ENCODE peak calls at places on chromosome 6, in ten cellular contexts. J, S, U, H, W, O, N, R, X and T are unnamed samples.
A peak's percentile ranks its signal among the peaks of the same experiment; 100 is the strongest.

GRCh38 chr6:45625191-45625664 is 247.5 kb upstream of the SUPT3H start:
- ATAC-seq in W (no peak), X (no peak), S (peak; percentile 86), U (no peak), J (no peak), N (no peak), H (peak; percentile 41), O (no peak), R (no peak), T (peak; percentile 79)

GRCh38 chr6:135129139-135129867 is 51.8 kb upstream of the MYB start:
- ATAC-seq in R (no peak), N (peak; percentile 66), O (no peak), S (peak; percentile 69), H (peak; percentile 41), J (no peak), W (peak; percentile 76), U (peak; percentile 73), X (no peak), T (peak; percentile 64)

GRCh38 chr6:31010393-31011060 is at the start of gene MUC22:
- ATAC-seq in O (no peak), X (no peak), J (no peak), U (no peak), H (no peak), S (peak; percentile 68), W (no peak), N (no peak), R (no peak), T (peak; percentile 82)

GRCh38 chr6:158020811-158021210 is 39.1 kb downstream of the SYNJ2 start:
- ATAC-seq in S (no peak), N (no peak), W (no peak), U (no peak), R (no peak), H (no peak), X (no peak), J (no peak), O (no peak), T (no peak)

GRCh38 chr6:75329703-75330102 is 45.1 kb upstream of the TMEM30A start:
- ATAC-seq in O (no peak), X (no peak), J (no peak), N (no peak), R (no peak), S (no peak), W (no peak), H (no peak), U (no peak), T (no peak)

GRCh38 chr6:121482751-121483150 is 47.3 kb downstream of the GJA1 start:
- ATAC-seq in W (no peak), H (no peak), U (no peak), X (no peak), N (no peak), J (no peak), S (no peak), O (no peak), R (no peak), T (no peak)

GRCh38 chr6:17957488-17957887 is 29.9 kb downstream of the KIF13A start:
- ATAC-seq in W (no peak), S (peak; percentile 58), J (no peak), X (no peak), U (no peak), R (no peak), N (no peak), H (peak; percentile 36), O (peak; percentile 51), T (peak; percentile 40)

GRCh38 chr6:11851405-11851804 is 72.8 kb upstream of the ADTRP start:
- ATAC-seq in R (no peak), U (no peak), O (no peak), N (no peak), H (no peak), J (peak; percentile 59), S (no peak), X (no peak), W (no peak), T (peak; percentile 41)

GRCh38 chr6:16727996-16728395 is 33.3 kb downstream of the ATXN1 start:
- ATAC-seq in W (no peak), R (no peak), X (peak; percentile 34), N (no peak), H (peak; percentile 42), U (no peak), S (no peak), J (no peak), O (peak; percentile 22), T (no peak)

GRCh38 chr6:156864557-156864956 is 87.4 kb downstream of the ARID1B start:
- ATAC-seq in N (no peak), J (peak; percentile 34), H (no peak), X (no peak), W (no peak), S (no peak), R (peak; percentile 59), U (no peak), O (no peak), T (no peak)

GRCh38 chr6:111987295-111987694 is 66.6 kb upstream of the CCN6 start:
- ATAC-seq in U (no peak), S (no peak), N (no peak), W (no peak), J (no peak), R (no peak), H (no peak), X (no peak), O (no peak), T (no peak)

GRCh38 chr6:16823700-16824352 is 62.6 kb upstream of the ATXN1 start:
- ATAC-seq in N (no peak), R (no peak), X (no peak), W (no peak), O (no peak), S (no peak), H (no peak), U (no peak), J (no peak), T (no peak)

GRCh38 chr6:137808191-137808590 is 58.9 kb upstream of the TNFAIP3 start:
- ATAC-seq in N (no peak), H (no peak), U (no peak), J (no peak), S (no peak), X (no peak), O (no peak), W (no peak), R (no peak), T (no peak)

GRCh38 chr6:99334526-99335127 is 14.8 kb downstream of the FAXC start:
- ATAC-seq in O (no peak), S (peak; percentile 67), R (peak; percentile 85), H (peak; percentile 71), N (no peak), X (no peak), J (peak; percentile 85), U (no peak), W (peak; percentile 65), T (peak; percentile 15)

GRCh38 chr6:117414770-117415169 is 11.0 kb downstream of the ROS1 start:
- ATAC-seq in W (no peak), J (peak; percentile 39), X (no peak), N (no peak), O (no peak), U (no peak), H (peak; percentile 41), S (no peak), R (peak; percentile 41), T (no peak)

GRCh38 chr6:34196833-34197195 is 39.9 kb upstream of the HMGA1 start:
- ATAC-seq in O (no peak), X (no peak), H (no peak), R (no peak), W (no peak), S (no peak), N (no peak), J (no peak), U (no peak), T (no peak)

GRCh38 chr6:72822691-72823090 is 200.8 kb downstream of the KCNQ5 start:
- ATAC-seq in U (no peak), N (no peak), J (no peak), H (no peak), R (no peak), W (no peak), O (no peak), X (no peak), S (no peak), T (no peak)

GRCh38 chr6:88499845-88500699 is 333.9 kb upstream of the CNR1 start:
- ATAC-seq in R (no peak), N (no peak), W (no peak), J (no peak), S (no peak), O (no peak), U (no peak), X (no peak), H (no peak), T (no peak)

GRCh38 chr6:7532821-7533220 is 8.7 kb upstream of the DSP start:
- ATAC-seq in H (no peak), W (no peak), O (no peak), J (no peak), U (no peak), S (no peak), R (no peak), X (no peak), N (no peak), T (no peak)

GRCh38 chr6:26232950-26233607 is 131.9 kb upstream of the BTN3A2 start:
- ATAC-seq in R (no peak), O (peak; percentile 19), W (peak; percentile 17), N (peak; percentile 15), X (no peak), S (peak; percentile 24), U (peak; percentile 34), J (peak; percentile 54), H (peak; percentile 35), T (peak; percentile 31)

GRCh38 chr6:138535728-138536454 is 36.6 kb upstream of the NHSL1 start:
- ATAC-seq in U (no peak), S (no peak), N (no peak), R (peak; percentile 79), O (peak; percentile 15), J (no peak), X (peak; percentile 39), W (no peak), H (no peak), T (no peak)

GRCh38 chr6:167827062-167827587 is 414 bp downstream of the AFDN start:
- ATAC-seq in W (peak; percentile 40), R (peak; percentile 6), S (peak; percentile 40), X (no peak), O (no peak), H (peak; percentile 1), J (peak; percentile 72), U (peak; percentile 31), N (peak; percentile 6), T (peak; percentile 47)

GRCh38 chr6:107977283-107977682 is 19.3 kb upstream of the SEC63 start:
- ATAC-seq in S (no peak), O (no peak), N (no peak), H (no peak), X (no peak), W (no peak), U (no peak), J (no peak), R (peak; percentile 48), T (no peak)

GRCh38 chr6:134740473-134741192 is 209.3 kb downstream of the ALDH8A1 start:
- ATAC-seq in J (peak; percentile 59), S (no peak), U (no peak), H (peak; percentile 50), O (peak; percentile 65), N (no peak), X (no peak), R (peak; percentile 50), W (no peak), T (no peak)

GRCh38 chr6:74362391-74362790 is 666.4 kb downstream of the CD109 start:
- ATAC-seq in S (no peak), H (no peak), U (no peak), O (no peak), X (no peak), N (no peak), W (no peak), J (no peak), R (no peak), T (no peak)